ENCODE peak calls at places on chromosomes 2 and 18, in nine cellular contexts. E is fibroblast of lung, O is IMR-90, Y is WTC11, R is cardiac muscle cell, Z is fibroblast of the aortic adventitia, S is ovary, Q is HFFc6, T is mesothelial cell of epicardium. N is an unnamed sample.

GRCh38 chr2:234674781-234675201 is 177.9 kb upstream of the ARL4C start:
- DNase-seq in E (peak; percentile 39), O (peak; percentile 81), Y (no peak), R (no peak), Z (peak; percentile 63), S (no peak), Q (peak; percentile 77), T (no peak), N (no peak)

GRCh38 chr2:131724019-131724418 is 196.3 kb downstream of the CCDC74A start:
- DNase-seq in E (peak; percentile 14), O (no peak), Y (peak; percentile 24), R (no peak), Z (peak; percentile 11), S (no peak), Q (no peak), T (no peak), N (no peak)

GRCh38 chr2:233032551-233033320 is at the start of gene NEU2:
- DNase-seq in E (peak; percentile 35), O (no peak), Y (no peak), R (no peak), Z (peak; percentile 36), S (no peak), Q (no peak), T (no peak), N (no peak)

GRCh38 chr2:147789720-147790119 is 55.1 kb upstream of the ACVR2A start:
- DNase-seq in E (peak; percentile 72), O (peak; percentile 77), Y (no peak), R (no peak), Z (peak; percentile 38), S (no peak), Q (no peak), T (no peak), N (no peak)

GRCh38 chr2:98869868-98870267 is 66.2 kb downstream of the CRACDL start:
- DNase-seq in E (no peak), O (no peak), Y (no peak), R (no peak), Z (no peak), S (no peak), Q (no peak), T (no peak), N (no peak)

GRCh38 chr18:61333746-61334490 is 688 bp downstream of the CDH20 start:
- DNase-seq in E (peak; percentile 4), O (no peak), Y (peak; percentile 51), R (peak; percentile 51), Z (peak; percentile 24), S (no peak), Q (no peak), T (peak; percentile 24), N (no peak)

GRCh38 chr2:101120124-101120996 is 30.8 kb downstream of the TBC1D8 start:
- DNase-seq in E (peak; percentile 88), O (peak; percentile 29), Y (no peak), R (no peak), Z (peak; percentile 41), S (peak; percentile 51), Q (peak; percentile 72), T (no peak), N (peak; percentile 32)

GRCh38 chr2:236240228-236240990 is 23.8 kb downstream of the ASB18 start:
- DNase-seq in E (no peak), O (peak; percentile 31), Y (no peak), R (no peak), Z (peak; percentile 2), S (no peak), Q (peak; percentile 16), T (no peak), N (no peak)

GRCh38 chr2:240498958-240499260 is 58.9 kb downstream of the ANKMY1 start:
- DNase-seq in E (no peak), O (no peak), Y (no peak), R (no peak), Z (no peak), S (no peak), Q (no peak), T (no peak), N (no peak)

GRCh38 chr2:28469304-28469703 is 26.6 kb upstream of the PLB1 start:
- DNase-seq in E (peak; percentile 20), O (peak; percentile 49), Y (no peak), R (no peak), Z (peak; percentile 66), S (no peak), Q (peak; percentile 13), T (no peak), N (no peak)

GRCh38 chr2:174615951-174616436 is 18.4 kb upstream of the WIPF1 start:
- DNase-seq in E (peak; percentile 38), O (peak; percentile 74), Y (no peak), R (no peak), Z (peak; percentile 86), S (no peak), Q (peak; percentile 73), T (no peak), N (no peak)

GRCh38 chr2:205376071-205376470 is 306.2 kb upstream of the NRP2 start:
- DNase-seq in E (no peak), O (no peak), Y (no peak), R (no peak), Z (peak; percentile 29), S (no peak), Q (no peak), T (no peak), N (no peak)

GRCh38 chr2:205370726-205371125 is 311.6 kb upstream of the NRP2 start:
- DNase-seq in E (no peak), O (no peak), Y (no peak), R (no peak), Z (no peak), S (no peak), Q (no peak), T (no peak), N (no peak)

GRCh38 chr2:205369813-205370212 is 312.5 kb upstream of the NRP2 start:
- DNase-seq in E (no peak), O (no peak), Y (no peak), R (no peak), Z (no peak), S (no peak), Q (no peak), T (no peak), N (no peak)

GRCh38 chr2:205375453-205375852 is 306.8 kb upstream of the NRP2 start:
- DNase-seq in E (no peak), O (no peak), Y (no peak), R (no peak), Z (peak; percentile 33), S (no peak), Q (no peak), T (no peak), N (no peak)

GRCh38 chr2:205372141-205372540 is 310.2 kb upstream of the NRP2 start:
- DNase-seq in E (peak; percentile 39), O (peak; percentile 60), Y (no peak), R (peak; percentile 6), Z (peak; percentile 76), S (no peak), Q (peak; percentile 72), T (no peak), N (no peak)
- TF ChIP-seq CTCF in E (no peak), O (no peak), Y (no peak), R (no peak), Z (no peak), S (no peak), Q (peak; percentile 28), T (no peak), N (no peak)

GRCh38 chr2:8662239-8662879 is 19.5 kb upstream of the ID2 start:
- DNase-seq in E (peak; percentile 75), O (peak; percentile 90), Y (no peak), R (no peak), Z (peak; percentile 71), S (no peak), Q (peak; percentile 93), T (no peak), N (no peak)
- TF ChIP-seq CTCF in E (peak; percentile 31), O (peak; percentile 40), Y (no peak), R (peak; percentile 9), Z (no peak), S (no peak), Q (peak; percentile 47), T (no peak), N (no peak)

GRCh38 chr18:64409511-64409910 is 260.6 kb upstream of the LINC00305 start:
- DNase-seq in E (peak; percentile 5), O (no peak), Y (no peak), R (peak; percentile 56), Z (no peak), S (no peak), Q (no peak), T (no peak), N (peak; percentile 4)
- TF ChIP-seq CTCF in E (peak; percentile 23), O (no peak), Y (peak; percentile 39), R (no peak), Z (no peak), S (no peak), Q (peak; percentile 55), T (peak; percentile 50), N (peak; percentile 37)

GRCh38 chr2:129233751-129234406 is 745.6 kb upstream of the RAB6C start:
- DNase-seq in E (peak; percentile 4), O (no peak), Y (no peak), R (peak; percentile 47), Z (no peak), S (no peak), Q (no peak), T (no peak), N (no peak)
- TF ChIP-seq CTCF in E (no peak), O (no peak), Y (no peak), R (peak; percentile 48), Z (no peak), S (no peak), Q (no peak), T (no peak), N (no peak)

GRCh38 chr2:15527074-15527739 is 33.9 kb downstream of the NBAS start:
- DNase-seq in E (no peak), O (no peak), Y (peak; percentile 25), R (no peak), Z (no peak), S (no peak), Q (no peak), T (no peak), N (peak; percentile 16)
- TF ChIP-seq CTCF in E (no peak), O (no peak), Y (no peak), R (no peak), Z (no peak), S (no peak), Q (peak; percentile 7), T (no peak), N (peak; percentile 26)

DNA sequence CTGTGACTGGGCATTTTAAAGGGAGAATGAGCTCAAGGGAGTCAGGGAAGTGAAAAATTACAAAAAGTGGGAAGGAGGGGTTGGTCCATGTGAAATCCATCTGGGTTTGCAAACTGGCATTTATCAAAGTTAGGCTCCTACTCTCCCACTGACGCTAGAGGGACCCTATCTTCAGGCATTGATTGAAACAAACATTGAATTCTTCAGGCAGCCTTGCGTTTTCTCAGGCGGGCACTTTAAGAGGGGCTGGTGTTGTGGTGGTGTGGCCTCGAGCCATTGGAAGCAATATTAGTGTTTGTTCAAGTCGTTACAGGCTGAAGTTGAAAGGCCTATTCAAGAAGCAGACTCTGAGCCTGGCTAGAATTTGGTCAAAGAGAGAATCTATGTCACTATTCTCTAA is 36.6 kb downstream of the STON1 start:
- DNase-seq in E (peak; percentile 40), O (peak; percentile 17), Y (peak; percentile 14), R (no peak), Z (peak; percentile 36), S (peak; percentile 33), Q (peak; percentile 11), T (no peak), N (no peak)
- TF ChIP-seq CTCF in E (peak; percentile 58), O (peak; percentile 38), Y (no peak), R (peak; percentile 57), Z (peak; percentile 59), S (no peak), Q (peak; percentile 66), T (no peak), N (peak; percentile 45)

GRCh38 chr2:9796056-9796792 is 47.0 kb upstream of the TAF1B start:
- DNase-seq in E (no peak), O (no peak), Y (no peak), R (peak; percentile 40), Z (no peak), S (no peak), Q (no peak), T (no peak), N (no peak)
- TF ChIP-seq CTCF in E (no peak), O (peak; percentile 2), Y (no peak), R (no peak), Z (peak; percentile 20), S (no peak), Q (peak; percentile 8), T (no peak), N (peak; percentile 32)